ENCODE peak calls at places on chromosomes 13 and 19, in five cellular contexts. One of them, this sample, is unnamed.

GRCh38 chr19:50703915-50704548 is 15.6 kb downstream of the SHANK1 start:
- DNase-seq in GM13976: no peak
- DNase-seq in stomach: no peak
- DNase-seq in amniotic epithelial cell: no peak
- DNase-seq in SK-N-SH: no peak
- DNase-seq in this sample: no peak

GRCh38 chr13:98571955-98572662 is 4.8 kb downstream of the STK24 start:
- DNase-seq in GM13976: no peak
- DNase-seq in stomach: no peak
- DNase-seq in SK-N-SH: peak; percentile 55
- DNase-seq in amniotic epithelial cell: no peak
- DNase-seq in this sample: no peak

GRCh38 chr19:14821958-14822357 is 13.0 kb downstream of the OR7A5 start:
- DNase-seq in SK-N-SH: no peak
- DNase-seq in amniotic epithelial cell: no peak
- DNase-seq in stomach: no peak
- DNase-seq in GM13976: no peak
- DNase-seq in this sample: no peak

GRCh38 chr13:114017028-114017630 is 43.3 kb upstream of the C13orf46 start:
- DNase-seq in SK-N-SH: peak; percentile 59
- DNase-seq in amniotic epithelial cell: peak; percentile 44
- DNase-seq in stomach: no peak
- DNase-seq in GM13976: no peak
- DNase-seq in this sample: peak; percentile 20

GRCh38 chr13:32164622-32165268 is 133.2 kb downstream of the FRY start:
- DNase-seq in stomach: no peak
- DNase-seq in amniotic epithelial cell: peak; percentile 77
- DNase-seq in GM13976: peak; percentile 14
- DNase-seq in SK-N-SH: peak; percentile 46
- DNase-seq in this sample: peak; percentile 52

GRCh38 chr13:96525715-96526114 is 435.8 kb downstream of the HS6ST3 start:
- DNase-seq in amniotic epithelial cell: no peak
- DNase-seq in stomach: no peak
- DNase-seq in SK-N-SH: no peak
- DNase-seq in GM13976: no peak
- DNase-seq in this sample: no peak

GRCh38 chr19:21256722-21257121 is 72.5 kb downstream of the ZNF708 start:
- DNase-seq in amniotic epithelial cell: peak; percentile 9
- DNase-seq in stomach: no peak
- DNase-seq in SK-N-SH: peak; percentile 20
- DNase-seq in GM13976: no peak
- DNase-seq in this sample: peak; percentile 68

GRCh38 chr13:34257980-34258379 is 440.0 kb downstream of the RFC3 start:
- DNase-seq in SK-N-SH: no peak
- DNase-seq in GM13976: no peak
- DNase-seq in amniotic epithelial cell: no peak
- DNase-seq in stomach: no peak
- DNase-seq in this sample: no peak

GRCh38 chr13:104314321-104314720 is 1248.1 kb upstream of the SLC10A2 start:
- DNase-seq in stomach: no peak
- DNase-seq in SK-N-SH: no peak
- DNase-seq in GM13976: no peak
- DNase-seq in amniotic epithelial cell: no peak
- DNase-seq in this sample: no peak

GRCh38 chr13:37656247-37656940 is 57.8 kb upstream of the POSTN start:
- DNase-seq in SK-N-SH: no peak
- DNase-seq in stomach: no peak
- DNase-seq in amniotic epithelial cell: peak; percentile 98
- DNase-seq in GM13976: no peak
- DNase-seq in this sample: no peak

GRCh38 chr19:54128796-54129616 is 8.6 kb upstream of the CNOT3 start:
- DNase-seq in amniotic epithelial cell: no peak
- DNase-seq in GM13976: no peak
- DNase-seq in SK-N-SH: no peak
- DNase-seq in stomach: no peak
- DNase-seq in this sample: no peak

GRCh38 chr13:47853236-47853635 is 147.8 kb downstream of the SUCLA2 start:
- DNase-seq in SK-N-SH: no peak
- DNase-seq in GM13976: no peak
- DNase-seq in amniotic epithelial cell: peak; percentile 6
- DNase-seq in stomach: no peak
- DNase-seq in this sample: no peak

GRCh38 chr19:34556500-34556899 is 74.9 kb downstream of the WTIP start:
- DNase-seq in amniotic epithelial cell: peak; percentile 7
- DNase-seq in GM13976: no peak
- DNase-seq in stomach: no peak
- DNase-seq in SK-N-SH: no peak
- DNase-seq in this sample: peak; percentile 25

GRCh38 chr13:112113355-112113754 is 46.4 kb downstream of the SOX1 start:
- DNase-seq in SK-N-SH: no peak
- DNase-seq in GM13976: no peak
- DNase-seq in stomach: no peak
- DNase-seq in amniotic epithelial cell: no peak
- DNase-seq in this sample: no peak

GRCh38 chr19:30340724-30341595 is 31.2 kb upstream of the ZNF536 start:
- DNase-seq in amniotic epithelial cell: no peak
- DNase-seq in stomach: peak; percentile 2
- DNase-seq in GM13976: no peak
- DNase-seq in SK-N-SH: peak; percentile 58
- DNase-seq in this sample: no peak

GRCh38 chr13:110380359-110381028 is 73.4 kb downstream of the COL4A2 start:
- DNase-seq in amniotic epithelial cell: peak; percentile 78
- DNase-seq in SK-N-SH: no peak
- DNase-seq in stomach: no peak
- DNase-seq in GM13976: no peak
- DNase-seq in this sample: no peak

GRCh38 chr13:36973009-36973408 is 26.1 kb downstream of the ALG5 start:
- DNase-seq in amniotic epithelial cell: no peak
- DNase-seq in GM13976: no peak
- DNase-seq in stomach: no peak
- DNase-seq in SK-N-SH: no peak
- DNase-seq in this sample: no peak

GRCh38 chr13:37446503-37446902 is 152.1 kb downstream of the POSTN start:
- DNase-seq in stomach: no peak
- DNase-seq in SK-N-SH: no peak
- DNase-seq in GM13976: no peak
- DNase-seq in amniotic epithelial cell: peak; percentile 99
- DNase-seq in this sample: no peak

GRCh38 chr19:19459707-19460251 is 54.3 kb downstream of the GATAD2A start:
- DNase-seq in GM13976: peak; percentile 67
- DNase-seq in SK-N-SH: no peak
- DNase-seq in amniotic epithelial cell: peak; percentile 44
- DNase-seq in stomach: peak; percentile 41
- DNase-seq in this sample: no peak

GRCh38 chr19:3479177-3479818 is 1.0 kb downstream of the SMIM24 start:
- DNase-seq in GM13976: peak; percentile 83
- DNase-seq in amniotic epithelial cell: no peak
- DNase-seq in SK-N-SH: peak; percentile 78
- DNase-seq in stomach: peak; percentile 40
- DNase-seq in this sample: no peak

GRCh38 chr19:5953034-5953589 is 24.8 kb downstream of the RANBP3 start:
- DNase-seq in amniotic epithelial cell: peak; percentile 64
- DNase-seq in GM13976: no peak
- DNase-seq in SK-N-SH: no peak
- DNase-seq in stomach: no peak
- DNase-seq in this sample: no peak